ENCODE peak calls at places on chromosome 10, in four cellular contexts. Q is ovary, V is A549, S is transverse colon. E is an unnamed sample.

GRCh38 chr10:124338276-124338915 is 80.3 kb downstream of the OAT start:
- DNase-seq in Q (no peak), V (no peak), S (no peak), E (peak)

GRCh38 chr10:49055231-49055850 is 60.0 kb downstream of the VSTM4 start:
- DNase-seq in Q (no peak), V (no peak), S (no peak), E (no peak)

GRCh38 chr10:124730790-124731189 is 13.4 kb downstream of the FAM53B start:
- DNase-seq in Q (no peak), V (no peak), S (no peak), E (no peak)

GRCh38 chr10:128950159-128950956 is 516.7 kb upstream of the MGMT start:
- DNase-seq in Q (no peak), V (no peak), S (no peak), E (no peak)

GRCh38 chr10:79024296-79024695 is 44.5 kb upstream of the ZMIZ1 start:
- DNase-seq in Q (no peak), V (no peak), S (no peak), E (no peak)

GRCh38 chr10:100894589-100895294 is 18.0 kb upstream of the SLF2 start:
- DNase-seq in Q (no peak), V (no peak), S (peak), E (no peak)

GRCh38 chr10:112307631-112308502 is 24.7 kb downstream of the TECTB start:
- DNase-seq in Q (no peak), V (peak), S (peak), E (no peak)

GRCh38 chr10:33914746-33915145 is 580.3 kb upstream of the NRP1 start:
- DNase-seq in Q (no peak), V (no peak), S (no peak), E (no peak)

GRCh38 chr10:31924833-31925232 is 3.8 kb downstream of the ARHGAP12 start:
- DNase-seq in Q (no peak), V (no peak), S (no peak), E (no peak)

GRCh38 chr10:497898-498451 is 191.5 kb downstream of the DIP2C start:
- DNase-seq in Q (no peak), V (no peak), S (no peak), E (no peak)

GRCh38 chr10:78215645-78216044 is 182.0 kb downstream of the RPS24 start:
- DNase-seq in Q (peak), V (no peak), S (peak), E (peak)

GRCh38 chr10:44911081-44911540 is at the start of gene TMEM72:
- DNase-seq in Q (no peak), V (peak), S (peak), E (peak)

GRCh38 chr10:124711145-124711544 is 33.0 kb downstream of the FAM53B start:
- DNase-seq in Q (no peak), V (no peak), S (no peak), E (no peak)

GRCh38 chr10:124590216-124591122 is 128.8 kb downstream of the LHPP start:
- DNase-seq in Q (peak), V (no peak), S (no peak), E (no peak)

GRCh38 chr10:80617807-80618206 is 80.1 kb downstream of the SH2D4B start:
- DNase-seq in Q (no peak), V (no peak), S (no peak), E (no peak)

GRCh38 chr10:62726142-62726541 is 78.4 kb upstream of the ADO start:
- DNase-seq in Q (no peak), V (no peak), S (no peak), E (no peak)

GRCh38 chr10:79310911-79311573 is 36.2 kb upstream of the PPIF start:
- DNase-seq in Q (no peak), V (no peak), S (no peak), E (no peak)

GRCh38 chr10:117884592-117884991 is 162.1 kb downstream of the RAB11FIP2 start:
- DNase-seq in Q (no peak), V (no peak), S (no peak), E (no peak)

GRCh38 chr10:117886766-117887165 is 160.0 kb downstream of the RAB11FIP2 start:
- DNase-seq in Q (no peak), V (no peak), S (no peak), E (no peak)

GRCh38 chr10:117884088-117884487 is 162.7 kb downstream of the RAB11FIP2 start:
- DNase-seq in Q (no peak), V (no peak), S (no peak), E (no peak)

GRCh38 chr10:117885206-117885605 is 161.5 kb downstream of the RAB11FIP2 start:
- DNase-seq in Q (no peak), V (no peak), S (no peak), E (no peak)
- TF ChIP-seq EP300 in Q (no peak), V (no peak), S (no peak), E (no peak)

GRCh38 chr10:102402512-102402896 is 7.0 kb downstream of the NFKB2 start:
- DNase-seq in Q (no peak), V (no peak), S (no peak), E (peak)

GRCh38 chr10:102401735-102402511 is 6.4 kb downstream of the NFKB2 start:
- DNase-seq in Q (no peak), V (peak), S (no peak), E (no peak)

GRCh38 chr10:102401322-102401614 is 5.8 kb downstream of the NFKB2 start:
- DNase-seq in Q (no peak), V (no peak), S (no peak), E (no peak)

GRCh38 chr10:102404361-102405107 is 9.0 kb downstream of the NFKB2 start:
- DNase-seq in Q (no peak), V (no peak), S (no peak), E (no peak)

DNA sequence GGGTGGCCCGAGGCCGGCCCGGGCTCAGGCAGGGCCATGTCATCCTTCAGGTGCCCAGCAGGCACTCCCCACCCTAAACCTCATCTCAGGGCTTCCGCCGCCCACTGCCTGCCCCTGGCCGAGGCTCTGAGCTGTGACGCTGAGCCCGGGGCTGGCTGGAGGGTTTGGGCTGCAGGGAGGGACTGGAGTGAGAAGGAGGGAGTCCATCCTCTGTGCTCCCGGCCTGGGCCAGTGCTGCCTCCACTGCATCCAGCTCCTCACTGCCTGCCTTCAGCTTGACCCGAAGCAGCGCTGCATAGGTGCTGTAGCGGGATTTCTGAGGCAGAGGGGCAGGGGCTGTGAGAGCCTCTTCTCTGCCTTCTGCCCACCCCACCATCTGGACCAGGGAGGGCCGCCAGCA is 7.6 kb downstream of the NFKB2 start:
- DNase-seq in Q (no peak), V (no peak), S (no peak), E (peak)
- TF ChIP-seq POLR2A in Q (no peak), V (no peak), S (no peak), E (no peak)

GRCh38 chr10:29634764-29635625 is at the start of gene SVIL:
- DNase-seq in Q (peak), V (no peak), S (peak), E (no peak)
- TF ChIP-seq EP300 in Q (no peak), V (no peak), S (no peak), E (no peak)

GRCh38 chr10:13099666-13100348 is at the start of gene OPTN:
- DNase-seq in Q (peak), V (peak), S (peak), E (peak)
- TF ChIP-seq POLR2A in Q (peak), V (peak), S (peak), E (peak)

DNA sequence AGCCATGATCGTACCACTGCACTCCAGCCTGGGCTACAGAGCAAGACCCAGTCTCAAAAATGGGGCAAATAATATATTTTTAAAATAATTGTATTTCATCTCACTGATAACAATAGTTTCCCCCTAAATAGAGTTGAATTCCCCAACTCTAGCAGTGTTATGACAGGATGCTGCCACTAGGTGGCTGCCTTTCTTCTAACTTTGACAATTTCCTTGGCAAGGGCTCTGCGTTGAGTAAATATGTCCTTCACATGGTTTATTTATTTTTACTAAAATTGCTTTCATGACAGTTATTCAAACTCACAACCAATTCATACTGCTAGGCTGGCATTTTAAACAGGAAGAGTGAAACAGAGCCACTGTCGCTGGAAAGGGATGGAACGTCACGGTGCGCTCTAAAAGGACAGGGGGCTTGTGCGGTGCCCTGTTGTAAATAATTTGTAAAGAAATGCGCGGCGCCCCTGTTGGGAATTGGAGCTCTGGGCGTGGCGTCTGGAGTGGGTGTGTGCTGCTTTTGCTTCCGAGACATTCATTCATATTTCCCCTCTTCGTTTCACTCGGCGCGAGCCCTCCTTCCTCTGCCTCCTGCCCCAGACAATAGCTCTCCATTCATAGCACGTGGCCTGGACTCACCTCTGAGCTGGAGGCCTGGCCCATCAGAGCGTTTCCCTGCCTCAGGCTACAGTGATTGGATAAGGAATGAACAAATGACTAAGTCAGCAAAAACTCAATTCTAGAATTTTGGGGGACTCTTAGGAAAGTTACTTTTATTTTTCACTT is 20.5 kb upstream of the PITRM1 start:
- DNase-seq in Q (peak), V (peak), S (peak), E (no peak)
- TF ChIP-seq EP300 in Q (no peak), V (no peak), S (no peak), E (no peak)